ENCODE peak calls at places on chromosomes 2 and 18, in four cellular contexts. Q is iPS DF 6.9, J is HFF-Myc, L is thyroid gland. E is an unnamed sample.
A peak's percentile ranks its signal among the peaks of the same experiment; 100 is the strongest.

GRCh38 chr2:158144914-158145625 is 43.4 kb downstream of the UPP2 start:
- DNase-seq in L (no peak), J (no peak), Q (peak; percentile 45), E (no peak)

GRCh38 chr2:135785032-135785431 is 43.4 kb downstream of the UBXN4 start:
- DNase-seq in J (no peak), L (no peak), Q (no peak), E (no peak)

GRCh38 chr2:28956415-28956826 is 24.7 kb upstream of the TOGARAM2 start:
- DNase-seq in L (peak; percentile 28), J (no peak), Q (peak; percentile 39), E (no peak)

GRCh38 chr18:26714739-26715138 is 150.8 kb downstream of the AQP4 start:
- DNase-seq in J (no peak), Q (no peak), L (no peak), E (no peak)

GRCh38 chr2:39593439-39594393 is 72.0 kb upstream of the TMEM178A start:
- DNase-seq in L (peak; percentile 61), Q (peak; percentile 58), J (peak; percentile 53), E (peak; percentile 26)

GRCh38 chr2:24018241-24018640 is 8.4 kb downstream of the MFSD2B start:
- DNase-seq in L (no peak), J (no peak), Q (no peak), E (no peak)

GRCh38 chr18:2880473-2880872 is 33.7 kb downstream of the EMILIN2 start:
- DNase-seq in J (no peak), L (no peak), Q (no peak), E (no peak)

GRCh38 chr2:158103358-158104021 is 1.8 kb downstream of the UPP2 start:
- DNase-seq in J (no peak), Q (no peak), L (no peak), E (peak; percentile 73)

GRCh38 chr2:42089340-42089925 is 41.6 kb downstream of the PKDCC start:
- DNase-seq in J (no peak), Q (no peak), L (peak; percentile 57), E (no peak)

GRCh38 chr2:204776781-204777559 is 231.7 kb downstream of the PARD3B start:
- DNase-seq in J (peak; percentile 61), L (no peak), Q (no peak), E (no peak)

GRCh38 chr2:224638338-224638823 is 53.2 kb upstream of the CUL3 start:
- DNase-seq in J (no peak), Q (no peak), L (no peak), E (no peak)

GRCh38 chr2:153043385-153043784 is 325.0 kb downstream of the ARL6IP6 start:
- DNase-seq in L (no peak), J (no peak), Q (no peak), E (no peak)

GRCh38 chr18:7230646-7231349 is at the start of gene LRRC30:
- DNase-seq in Q (no peak), L (no peak), J (no peak), E (no peak)

GRCh38 chr18:47677952-47678351 is 252.5 kb downstream of the SMAD2 start:
- DNase-seq in J (no peak), L (no peak), Q (no peak), E (no peak)

GRCh38 chr18:47316924-47317323 is 65.5 kb upstream of the SKOR2 start:
- DNase-seq in Q (no peak), J (no peak), L (no peak), E (no peak)

GRCh38 chr2:30349691-30350090 is 97.4 kb upstream of the LCLAT1 start:
- DNase-seq in J (no peak), Q (no peak), L (no peak), E (no peak)

GRCh38 chr2:88016086-88016947 is at the start of gene RNU2-63P:
- DNase-seq in J (peak; percentile 84), Q (no peak), L (peak; percentile 79), E (peak; percentile 89)

GRCh38 chr18:57437782-57438668 is 2.9 kb downstream of the ONECUT2 start:
- DNase-seq in L (no peak), J (peak; percentile 12), Q (no peak), E (no peak)

GRCh38 chr2:8939486-8940114 is 63.9 kb downstream of the MBOAT2 start:
- DNase-seq in L (no peak), Q (no peak), J (no peak), E (no peak)
- H3K4me3 ChIP-seq in L (no peak overlapping the region), Q (no peak overlapping the region), J (no peak overlapping the region), E (no peak overlapping the region)

DNA sequence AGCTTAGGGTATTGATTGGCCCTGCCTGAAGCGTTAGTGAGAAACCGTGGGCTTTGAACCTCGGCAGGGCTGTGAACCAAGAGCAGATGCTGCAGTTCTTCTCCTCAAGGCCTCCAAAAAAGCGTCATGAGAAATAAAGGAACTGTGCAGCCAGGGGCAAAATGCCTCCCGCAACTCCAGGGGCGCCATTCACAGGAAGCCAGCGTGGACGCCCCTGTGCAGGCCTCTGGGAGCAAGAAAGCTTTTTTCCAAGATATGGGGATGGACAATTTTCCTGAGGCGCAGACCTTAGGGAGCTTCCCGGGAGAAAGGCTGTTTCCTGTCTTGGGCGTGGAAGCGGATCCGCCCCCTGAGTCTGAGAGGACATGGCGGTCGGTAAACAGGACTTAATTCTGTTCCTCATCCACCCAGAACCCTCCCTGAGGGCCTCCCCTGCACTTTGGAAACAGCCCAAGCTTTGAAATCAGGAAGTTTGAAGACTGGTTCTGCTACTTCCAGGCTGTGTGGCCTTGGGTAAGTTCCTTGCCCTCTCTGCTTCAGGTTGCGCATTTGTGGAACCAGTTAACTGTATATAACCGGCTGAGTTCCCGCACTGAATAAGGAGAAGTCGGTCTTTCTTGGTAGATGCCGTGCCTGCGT is 29.6 kb upstream of the CABLES1 start:
- DNase-seq in J (no peak), L (no peak), Q (no peak), E (no peak)
- H3K4me3 ChIP-seq in J (no peak overlapping the region), L (no peak overlapping the region), Q (no peak overlapping the region), E (no peak overlapping the region)

DNA sequence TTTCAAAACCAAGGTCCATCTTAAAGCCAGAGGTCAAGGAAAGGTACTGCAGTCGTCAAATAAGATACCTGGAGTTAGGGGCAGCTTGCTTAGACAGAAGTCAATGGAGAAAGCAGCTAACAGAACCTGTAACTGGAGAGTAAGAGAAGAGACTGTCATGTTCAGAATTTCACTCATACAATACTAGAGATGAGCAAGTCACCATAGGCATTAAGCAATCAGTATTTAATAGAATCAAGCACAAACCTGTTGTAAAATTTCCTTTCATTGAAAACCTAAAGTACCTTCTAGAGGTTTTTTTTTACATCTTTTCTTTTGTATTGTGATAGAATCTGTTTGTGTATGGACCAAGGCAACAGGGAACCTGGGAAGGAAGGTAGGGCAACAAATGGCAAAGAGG is 183.4 kb upstream of the ERBB4 start:
- DNase-seq in Q (no peak), J (no peak), L (no peak), E (no peak)
- H3K4me3 ChIP-seq in Q (no peak overlapping the region), J (no peak overlapping the region), L (no peak overlapping the region), E (no peak overlapping the region)

GRCh38 chr18:74283646-74284045 is 8.1 kb downstream of the CYB5A start:
- DNase-seq in J (no peak), Q (no peak), L (no peak), E (no peak)

GRCh38 chr18:74288730-74289129 is 3.0 kb downstream of the CYB5A start:
- DNase-seq in Q (no peak), L (no peak), J (no peak), E (no peak)

GRCh38 chr18:74284501-74285004 is 7.2 kb downstream of the CYB5A start:
- DNase-seq in J (no peak), Q (no peak), L (no peak), E (no peak)

GRCh38 chr18:74288041-74288440 is 3.7 kb downstream of the CYB5A start:
- DNase-seq in J (no peak), L (no peak), Q (no peak), E (no peak)

GRCh38 chr18:74286106-74286856 is 5.5 kb downstream of the CYB5A start:
- DNase-seq in L (no peak), Q (no peak), J (no peak), E (no peak)
- H3K4me3 ChIP-seq in L (no peak overlapping the region), Q (no peak overlapping the region), J (no peak overlapping the region), E (no peak overlapping the region)

GRCh38 chr18:24112464-24112863 is 26.4 kb upstream of the CABYR start:
- DNase-seq in J (no peak), L (no peak), Q (no peak), E (no peak)

GRCh38 chr18:24111936-24112335 is 26.9 kb upstream of the CABYR start:
- DNase-seq in J (no peak), Q (no peak), L (no peak), E (no peak)

GRCh38 chr18:24112874-24113615 is 25.8 kb upstream of the CABYR start:
- DNase-seq in Q (no peak), J (no peak), L (no peak), E (peak; percentile 39)

GRCh38 chr18:24115628-24116027 is 23.2 kb upstream of the CABYR start:
- DNase-seq in L (no peak), Q (no peak), J (no peak), E (no peak)

GRCh38 chr18:24114924-24115549 is 23.8 kb upstream of the CABYR start:
- DNase-seq in L (no peak), Q (no peak), J (no peak), E (no peak)
- H3K4me3 ChIP-seq in L (no peak overlapping the region), Q (no peak overlapping the region), J (no peak overlapping the region), E (no peak overlapping the region)

DNA sequence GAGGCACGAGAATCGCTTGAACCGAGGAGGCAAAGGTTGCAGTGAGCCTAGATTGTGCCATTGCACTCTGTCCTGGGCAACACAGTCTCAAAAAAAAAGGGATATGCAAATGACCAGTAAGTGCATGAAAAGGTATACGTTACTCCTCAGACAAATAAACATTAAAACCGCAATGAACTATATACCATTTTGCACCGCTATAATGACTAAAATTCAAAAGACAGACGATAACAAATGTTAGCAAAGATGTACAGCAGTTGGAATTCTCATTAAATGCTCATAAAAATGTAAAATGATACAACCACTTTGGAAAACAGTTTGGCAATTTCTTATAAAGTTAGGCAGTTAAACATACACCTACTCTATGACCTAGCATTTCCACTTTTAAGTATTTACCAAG is 67.4 kb upstream of the MSH6 start:
- DNase-seq in L (no peak), J (no peak), Q (no peak), E (no peak)
- H3K4me3 ChIP-seq in L (no peak overlapping the region), J (no peak overlapping the region), Q (no peak overlapping the region), E (no peak overlapping the region)

DNA sequence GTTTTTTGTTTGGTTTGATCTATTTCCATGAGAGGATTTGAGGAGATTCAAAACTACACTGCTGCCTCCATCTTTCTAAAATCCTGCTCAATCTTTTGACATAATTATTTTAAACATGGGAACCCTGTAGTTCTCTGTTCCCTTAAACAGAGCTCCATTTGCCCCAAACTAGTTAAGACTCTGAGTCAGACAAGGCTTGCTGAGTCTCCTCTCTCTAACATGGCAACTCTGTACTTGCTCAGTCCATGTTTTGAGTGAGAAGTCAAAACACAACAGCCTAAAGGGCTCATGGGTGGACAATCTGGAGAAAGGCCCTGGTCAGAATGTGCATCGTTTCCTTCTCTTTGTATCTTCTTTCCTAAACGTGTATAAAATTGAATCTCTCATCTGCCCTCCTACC is 7.1 kb upstream of the STAMBP start:
- DNase-seq in J (no peak), Q (no peak), L (no peak), E (no peak)
- H3K4me3 ChIP-seq in J (no peak overlapping the region), Q (no peak overlapping the region), L (no peak overlapping the region), E (no peak overlapping the region)

GRCh38 chr2:62144689-62145477 is 51.0 kb upstream of the B3GNT2 start:
- DNase-seq in J (no peak), L (no peak), Q (no peak), E (no peak)

GRCh38 chr2:62143696-62144095 is 52.2 kb upstream of the B3GNT2 start:
- DNase-seq in L (no peak), J (no peak), Q (no peak), E (no peak)

GRCh38 chr2:62142054-62142453 is 53.9 kb upstream of the B3GNT2 start:
- DNase-seq in L (no peak), Q (no peak), J (no peak), E (no peak)

GRCh38 chr2:62147610-62148301 is 48.2 kb upstream of the B3GNT2 start:
- DNase-seq in L (no peak), J (no peak), Q (no peak), E (no peak)

GRCh38 chr2:62145478-62146100 is 50.3 kb upstream of the B3GNT2 start:
- DNase-seq in Q (no peak), L (no peak), J (no peak), E (no peak)
- H3K4me3 ChIP-seq in Q (no peak overlapping the region), L (no peak overlapping the region), J (no peak overlapping the region), E (no peak overlapping the region)